ENCODE peak calls at places on chromosome 6, in five cellular contexts. N is HepG2, X is ovary, P is uterus, J is transverse colon. K is an unnamed sample.

GRCh38 chr6:168368063-168368835 is 48.7 kb upstream of the DACT2 start:
- DNase-seq in N (no peak), X (peak), P (no peak), J (no peak), K (no peak)

GRCh38 chr6:82000551-82000950 is 247.0 kb downstream of the IBTK start:
- DNase-seq in N (no peak), X (no peak), P (no peak), J (no peak), K (no peak)

GRCh38 chr6:89475106-89475505 is 42.2 kb downstream of the ANKRD6 start:
- DNase-seq in N (no peak), X (no peak), P (no peak), J (no peak), K (no peak)

GRCh38 chr6:118370722-118371121 is 177.4 kb upstream of the PLN start:
- DNase-seq in N (no peak), X (no peak), P (no peak), J (no peak), K (no peak)

GRCh38 chr6:39153766-39154397 is 38.9 kb upstream of the SAYSD1 start:
- DNase-seq in N (no peak), X (no peak), P (no peak), J (no peak), K (no peak)

GRCh38 chr6:110547266-110547964 is 71.0 kb upstream of the SLC22A16 start:
- DNase-seq in N (peak), X (no peak), P (no peak), J (no peak), K (no peak)

GRCh38 chr6:6057442-6058053 is 50.8 kb upstream of the NRN1 start:
- DNase-seq in N (peak), X (no peak), P (no peak), J (no peak), K (peak)

GRCh38 chr6:79922018-79922417 is 25.3 kb downstream of the ELOVL4 start:
- DNase-seq in N (no peak), X (no peak), P (no peak), J (no peak), K (no peak)

GRCh38 chr6:3739311-3739897 is 12.1 kb downstream of the PXDC1 start:
- DNase-seq in N (no peak), X (peak), P (peak), J (peak), K (no peak)

GRCh38 chr6:52063584-52064400 is 23.6 kb downstream of the PKHD1 start:
- DNase-seq in N (peak), X (no peak), P (no peak), J (peak), K (peak)

GRCh38 chr6:2450546-2450945 is 205.1 kb upstream of the GMDS start:
- DNase-seq in N (no peak), X (no peak), P (no peak), J (peak), K (no peak)

GRCh38 chr6:21157186-21157929 is 436.2 kb upstream of the SOX4 start:
- DNase-seq in N (no peak), X (no peak), P (no peak), J (no peak), K (no peak)

GRCh38 chr6:73325656-73326055 is 28.4 kb downstream of the DPPA5 start:
- DNase-seq in N (no peak), X (no peak), P (no peak), J (no peak), K (no peak)

DNA sequence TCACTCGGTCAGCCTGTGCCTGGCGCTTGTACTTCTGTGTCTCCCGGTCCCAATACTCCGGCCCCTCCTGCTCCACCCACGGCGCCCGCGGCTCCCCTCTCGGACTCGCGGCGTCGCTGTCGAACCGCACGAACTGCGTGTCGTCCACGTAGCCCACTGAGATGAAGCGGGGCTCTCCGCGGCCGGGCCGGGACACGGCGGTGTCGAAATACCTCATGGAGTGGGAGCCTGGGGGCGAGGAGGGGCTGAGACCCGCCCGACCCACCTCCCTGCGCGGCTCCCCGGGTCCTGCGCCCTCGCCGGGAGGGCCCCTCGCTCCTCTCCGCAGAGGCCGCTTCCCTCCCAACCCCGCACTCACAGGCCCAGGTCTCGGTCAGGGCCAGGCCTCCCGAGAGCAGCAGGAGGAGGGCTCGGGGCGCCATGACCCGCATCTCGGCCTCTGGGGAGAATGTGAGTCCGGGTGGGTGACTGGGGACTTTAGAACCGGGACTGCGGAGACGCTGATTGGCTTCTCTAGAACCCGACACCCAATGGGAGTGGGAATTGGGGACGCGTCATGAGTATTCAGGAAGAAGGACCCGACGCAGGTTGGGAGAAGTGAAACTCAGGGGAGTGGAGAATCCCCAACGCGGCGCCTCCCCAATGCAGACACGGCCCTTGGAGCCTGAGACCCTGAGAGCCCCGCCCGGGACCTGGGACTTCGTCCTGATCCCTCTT is at the start of gene HLA-C:
- DNase-seq in N (peak), X (peak), P (peak), J (peak), K (peak)
- TF ChIP-seq POLR2A in N (peak), X (peak), P (peak), J (peak), K (peak)

GRCh38 chr6:12313992-12314589 is 23.9 kb downstream of the EDN1 start:
- DNase-seq in N (peak), X (no peak), P (no peak), J (peak), K (no peak)
- TF ChIP-seq POLR2A in N (no peak), X (no peak), P (no peak), J (no peak), K (no peak)

DNA sequence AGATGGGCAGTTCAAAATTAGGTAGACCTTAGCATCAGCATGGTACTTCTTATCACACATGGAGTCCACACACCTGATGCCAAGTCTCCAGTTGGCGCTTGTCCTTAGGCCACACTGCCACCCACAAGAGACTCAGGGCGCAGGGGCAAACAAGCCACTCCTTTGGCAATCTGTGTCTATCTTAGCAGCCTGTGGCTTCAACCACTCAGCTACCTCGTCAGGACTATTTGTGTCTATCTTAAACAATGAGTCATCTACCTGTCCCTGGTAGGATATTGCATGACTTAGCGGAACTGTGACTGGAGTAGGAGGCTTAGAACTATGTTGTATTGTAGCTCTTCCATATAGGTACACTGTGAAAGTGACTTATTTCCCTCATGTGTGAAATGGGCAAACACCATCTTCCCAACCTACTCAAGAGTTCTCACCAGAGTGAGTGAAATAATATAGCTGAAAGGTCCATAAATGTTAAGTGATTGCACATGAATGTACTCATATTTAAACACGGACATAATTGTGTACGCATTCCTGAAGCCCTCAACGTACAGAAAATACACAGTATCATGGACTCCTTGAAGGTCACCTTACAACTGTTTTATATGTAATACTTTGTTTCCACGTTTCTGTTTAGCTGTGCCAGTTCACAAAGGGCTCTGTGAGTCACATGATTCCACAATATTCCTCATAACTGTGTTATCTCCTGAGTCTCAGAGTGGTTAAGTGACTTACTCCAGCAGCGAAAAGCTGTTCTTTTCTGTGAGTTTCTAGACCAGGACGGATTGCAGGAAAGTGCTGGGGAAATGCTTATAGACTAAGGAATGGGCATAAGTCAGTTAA is 1.6 kb downstream of the TRIM27 start:
- DNase-seq in N (peak), X (no peak), P (no peak), J (peak), K (peak)
- TF ChIP-seq POLR2A in N (no peak), X (no peak), P (no peak), J (peak), K (peak)

GRCh38 chr6:47309326-47310130 is at the start of gene TNFRSF21:
- DNase-seq in N (peak), X (peak), P (peak), J (peak), K (peak)
- TF ChIP-seq POLR2A in N (peak), X (no peak), P (peak), J (peak), K (peak)

GRCh38 chr6:30100585-30101422 is 12.1 kb downstream of the TRIM31 start:
- DNase-seq in N (peak), X (peak), P (no peak), J (peak), K (peak)
- TF ChIP-seq POLR2A in N (peak), X (no peak), P (no peak), J (peak), K (no peak)